ENCODE peak calls at places on chromosomes 4 and X, in nine cellular contexts. One of them, this sample, is unnamed. For H3K36me3 and H3K27me3, the result is how much of the 10 kb centered on the place peaks cover.

GRCh38 chrX:102651242-102651967 is at the start of gene GPRASP1:
- DNase-seq in uterus: peak
- DNase-seq in upper lobe of right lung: peak
- DNase-seq in brain microvascular endothelial cell: peak
- DNase-seq in CD8-positive, alpha-beta memory T cell: peak
- DNase-seq in left lung: peak
- DNase-seq in GM06990: no peak
- DNase-seq in NT2/D1: peak
- DNase-seq in SJCRH30: no peak
- DNase-seq in this sample: no peak

GRCh38 chrX:23779025-23779424 is 3.9 kb upstream of the SAT1 start:
- DNase-seq in uterus: no peak
- DNase-seq in upper lobe of right lung: no peak
- DNase-seq in brain microvascular endothelial cell: peak
- DNase-seq in CD8-positive, alpha-beta memory T cell: no peak
- DNase-seq in left lung: no peak
- DNase-seq in GM06990: no peak
- DNase-seq in NT2/D1: no peak
- DNase-seq in SJCRH30: no peak
- DNase-seq in this sample: peak

GRCh38 chr4:10606483-10607155 is 77.9 kb downstream of the CLNK start:
- DNase-seq in uterus: no peak
- DNase-seq in upper lobe of right lung: no peak
- DNase-seq in brain microvascular endothelial cell: no peak
- DNase-seq in CD8-positive, alpha-beta memory T cell: no peak
- DNase-seq in left lung: no peak
- DNase-seq in GM06990: no peak
- DNase-seq in NT2/D1: no peak
- DNase-seq in SJCRH30: no peak
- DNase-seq in this sample: no peak

GRCh38 chr4:22999419-22999818 is 306.7 kb downstream of the GBA3 start:
- DNase-seq in uterus: no peak
- DNase-seq in upper lobe of right lung: no peak
- DNase-seq in brain microvascular endothelial cell: no peak
- DNase-seq in CD8-positive, alpha-beta memory T cell: no peak
- DNase-seq in left lung: no peak
- DNase-seq in GM06990: no peak
- DNase-seq in NT2/D1: no peak
- DNase-seq in SJCRH30: no peak
- DNase-seq in this sample: no peak

GRCh38 chrX:22541926-22542325 is 269.2 kb downstream of the CBLL2 start:
- DNase-seq in uterus: no peak
- DNase-seq in upper lobe of right lung: no peak
- DNase-seq in brain microvascular endothelial cell: no peak
- DNase-seq in CD8-positive, alpha-beta memory T cell: no peak
- DNase-seq in left lung: no peak
- DNase-seq in GM06990: no peak
- DNase-seq in NT2/D1: no peak
- DNase-seq in SJCRH30: no peak
- DNase-seq in this sample: no peak

GRCh38 chr4:21819086-21819485 is 129.5 kb downstream of the KCNIP4 start:
- DNase-seq in uterus: no peak
- DNase-seq in upper lobe of right lung: no peak
- DNase-seq in brain microvascular endothelial cell: no peak
- DNase-seq in CD8-positive, alpha-beta memory T cell: no peak
- DNase-seq in left lung: no peak
- DNase-seq in GM06990: no peak
- DNase-seq in NT2/D1: no peak
- DNase-seq in SJCRH30: no peak
- DNase-seq in this sample: no peak

GRCh38 chr4:6568689-6569332 is 6.2 kb upstream of the MAN2B2 start:
- DNase-seq in uterus: no peak
- DNase-seq in upper lobe of right lung: no peak
- DNase-seq in brain microvascular endothelial cell: peak
- DNase-seq in CD8-positive, alpha-beta memory T cell: no peak
- DNase-seq in left lung: no peak
- DNase-seq in GM06990: no peak
- DNase-seq in NT2/D1: no peak
- DNase-seq in SJCRH30: no peak
- DNase-seq in this sample: no peak

GRCh38 chr4:83358410-83358809 is 23.8 kb upstream of the HPSE start:
- DNase-seq in uterus: no peak
- DNase-seq in upper lobe of right lung: no peak
- DNase-seq in brain microvascular endothelial cell: peak
- DNase-seq in CD8-positive, alpha-beta memory T cell: no peak
- DNase-seq in left lung: no peak
- DNase-seq in GM06990: no peak
- DNase-seq in NT2/D1: no peak
- DNase-seq in SJCRH30: peak
- DNase-seq in this sample: peak

GRCh38 chrX:1264556-1264955 is 4.1 kb upstream of the CSF2RA start:
- DNase-seq in uterus: no peak
- DNase-seq in upper lobe of right lung: no peak
- DNase-seq in brain microvascular endothelial cell: no peak
- DNase-seq in CD8-positive, alpha-beta memory T cell: no peak
- DNase-seq in left lung: no peak
- DNase-seq in GM06990: no peak
- DNase-seq in NT2/D1: no peak
- DNase-seq in SJCRH30: no peak
- DNase-seq in this sample: no peak

GRCh38 chr4:165779950-165780670 is 92.9 kb upstream of the TLL1 start:
- DNase-seq in uterus: no peak
- DNase-seq in upper lobe of right lung: no peak
- DNase-seq in brain microvascular endothelial cell: no peak
- DNase-seq in CD8-positive, alpha-beta memory T cell: no peak
- DNase-seq in left lung: no peak
- DNase-seq in GM06990: no peak
- DNase-seq in NT2/D1: no peak
- DNase-seq in SJCRH30: no peak
- DNase-seq in this sample: no peak

GRCh38 chrX:72306085-72306801 is 529 bp upstream of the CITED1 start:
- DNase-seq in uterus: no peak
- DNase-seq in upper lobe of right lung: no peak
- DNase-seq in brain microvascular endothelial cell: no peak
- DNase-seq in CD8-positive, alpha-beta memory T cell: no peak
- DNase-seq in left lung: no peak
- DNase-seq in GM06990: no peak
- DNase-seq in NT2/D1: no peak
- DNase-seq in SJCRH30: peak
- DNase-seq in this sample: no peak

GRCh38 chrX:131987252-131987651 is 35.9 kb upstream of the STK26 start:
- DNase-seq in uterus: no peak
- DNase-seq in upper lobe of right lung: no peak
- DNase-seq in brain microvascular endothelial cell: no peak
- DNase-seq in CD8-positive, alpha-beta memory T cell: peak
- DNase-seq in left lung: no peak
- DNase-seq in GM06990: peak
- DNase-seq in NT2/D1: no peak
- DNase-seq in SJCRH30: no peak
- DNase-seq in this sample: no peak

GRCh38 chr4:159349332-159349731 is 246.5 kb downstream of the RAPGEF2 start:
- DNase-seq in uterus: no peak
- DNase-seq in upper lobe of right lung: no peak
- DNase-seq in brain microvascular endothelial cell: no peak
- DNase-seq in CD8-positive, alpha-beta memory T cell: no peak
- DNase-seq in left lung: no peak
- DNase-seq in GM06990: no peak
- DNase-seq in NT2/D1: no peak
- DNase-seq in SJCRH30: no peak
- DNase-seq in this sample: no peak

GRCh38 chr4:159355456-159355855 is 252.6 kb downstream of the RAPGEF2 start:
- DNase-seq in uterus: no peak
- DNase-seq in upper lobe of right lung: no peak
- DNase-seq in brain microvascular endothelial cell: no peak
- DNase-seq in CD8-positive, alpha-beta memory T cell: no peak
- DNase-seq in left lung: no peak
- DNase-seq in GM06990: no peak
- DNase-seq in NT2/D1: no peak
- DNase-seq in SJCRH30: no peak
- DNase-seq in this sample: no peak

GRCh38 chr4:159357350-159357749 is 254.5 kb downstream of the RAPGEF2 start:
- DNase-seq in uterus: no peak
- DNase-seq in upper lobe of right lung: no peak
- DNase-seq in brain microvascular endothelial cell: no peak
- DNase-seq in CD8-positive, alpha-beta memory T cell: no peak
- DNase-seq in left lung: no peak
- DNase-seq in GM06990: no peak
- DNase-seq in NT2/D1: no peak
- DNase-seq in SJCRH30: no peak
- DNase-seq in this sample: no peak

GRCh38 chr4:159352609-159353008 is 249.7 kb downstream of the RAPGEF2 start:
- DNase-seq in uterus: no peak
- DNase-seq in upper lobe of right lung: no peak
- DNase-seq in brain microvascular endothelial cell: no peak
- DNase-seq in CD8-positive, alpha-beta memory T cell: no peak
- DNase-seq in left lung: no peak
- DNase-seq in GM06990: no peak
- DNase-seq in NT2/D1: no peak
- DNase-seq in SJCRH30: no peak
- DNase-seq in this sample: no peak

DNA sequence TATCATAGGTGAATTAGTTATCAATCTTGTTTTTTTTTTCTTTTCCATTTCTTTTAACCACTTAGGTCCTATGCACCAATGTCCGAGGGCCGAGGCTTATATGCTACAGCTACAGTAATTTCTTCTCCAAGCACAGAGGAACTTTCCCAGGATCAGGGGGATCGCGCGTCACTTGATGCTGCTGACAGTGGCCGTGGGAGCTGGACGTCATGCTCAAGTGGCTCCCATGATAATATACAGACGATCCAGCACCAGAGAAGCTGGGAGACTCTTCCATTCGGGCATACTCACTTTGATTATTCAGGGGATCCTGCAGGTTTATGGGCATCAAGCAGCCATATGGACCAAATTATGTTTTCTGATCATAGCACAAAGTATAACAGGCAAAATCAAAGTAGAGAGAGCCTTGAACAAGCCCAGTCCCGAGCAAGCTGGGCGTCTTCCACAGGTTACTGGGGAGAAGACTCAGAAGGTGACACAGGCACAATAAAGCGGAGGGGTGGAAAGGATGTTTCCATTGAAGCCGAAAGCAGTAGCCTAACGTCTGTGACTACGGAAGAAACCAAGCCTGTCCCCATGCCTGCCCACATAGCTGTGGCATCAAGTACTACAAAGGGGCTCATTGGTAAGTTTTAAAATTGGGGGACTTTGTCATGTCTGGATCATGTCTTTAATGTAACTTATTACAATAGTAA is 250.7 kb downstream of the RAPGEF2 start:
- DNase-seq in uterus: no peak
- DNase-seq in upper lobe of right lung: no peak
- DNase-seq in brain microvascular endothelial cell: no peak
- DNase-seq in CD8-positive, alpha-beta memory T cell: no peak
- DNase-seq in left lung: no peak
- DNase-seq in GM06990: no peak
- DNase-seq in NT2/D1: no peak
- DNase-seq in SJCRH30: no peak
- DNase-seq in this sample: no peak
- H3K36me3 ChIP-seq in uterus: under half
- H3K36me3 ChIP-seq in upper lobe of right lung: half or more
- H3K36me3 ChIP-seq in brain microvascular endothelial cell: under half
- H3K36me3 ChIP-seq in CD8-positive, alpha-beta memory T cell: under half
- H3K36me3 ChIP-seq in left lung: half or more
- H3K36me3 ChIP-seq in GM06990: under half
- H3K36me3 ChIP-seq in NT2/D1: under half
- H3K36me3 ChIP-seq in SJCRH30: under half
- H3K36me3 ChIP-seq in this sample: under half

DNA sequence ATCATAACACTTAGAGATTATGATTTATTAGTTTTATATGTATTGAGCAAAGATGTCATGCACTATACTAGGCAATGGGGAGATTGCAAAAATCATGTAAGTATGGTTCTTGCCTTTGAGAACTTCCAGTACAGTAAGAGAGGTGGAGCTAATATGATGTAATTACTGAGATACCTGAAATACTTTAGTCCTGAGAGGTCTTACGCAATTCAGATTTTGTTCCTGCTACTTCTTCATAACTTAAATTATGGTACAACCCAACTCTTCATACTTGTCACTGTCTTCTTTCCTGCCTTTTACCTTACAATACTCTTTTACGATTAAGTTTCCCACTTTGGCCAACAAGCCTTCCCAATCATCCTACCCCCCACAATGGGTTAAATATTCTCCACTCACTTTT is 564.2 kb upstream of the PITX2 start:
- DNase-seq in uterus: no peak
- DNase-seq in upper lobe of right lung: no peak
- DNase-seq in brain microvascular endothelial cell: no peak
- DNase-seq in CD8-positive, alpha-beta memory T cell: no peak
- DNase-seq in left lung: no peak
- DNase-seq in GM06990: no peak
- DNase-seq in NT2/D1: no peak
- DNase-seq in SJCRH30: no peak
- DNase-seq in this sample: no peak
- H3K27me3 ChIP-seq in uterus: under half
- H3K27me3 ChIP-seq in upper lobe of right lung: under half
- H3K27me3 ChIP-seq in brain microvascular endothelial cell: under half
- H3K27me3 ChIP-seq in CD8-positive, alpha-beta memory T cell: under half
- H3K27me3 ChIP-seq in left lung: under half
- H3K27me3 ChIP-seq in GM06990: under half
- H3K27me3 ChIP-seq in NT2/D1: under half
- H3K27me3 ChIP-seq in SJCRH30: under half
- H3K27me3 ChIP-seq in this sample: under half

DNA sequence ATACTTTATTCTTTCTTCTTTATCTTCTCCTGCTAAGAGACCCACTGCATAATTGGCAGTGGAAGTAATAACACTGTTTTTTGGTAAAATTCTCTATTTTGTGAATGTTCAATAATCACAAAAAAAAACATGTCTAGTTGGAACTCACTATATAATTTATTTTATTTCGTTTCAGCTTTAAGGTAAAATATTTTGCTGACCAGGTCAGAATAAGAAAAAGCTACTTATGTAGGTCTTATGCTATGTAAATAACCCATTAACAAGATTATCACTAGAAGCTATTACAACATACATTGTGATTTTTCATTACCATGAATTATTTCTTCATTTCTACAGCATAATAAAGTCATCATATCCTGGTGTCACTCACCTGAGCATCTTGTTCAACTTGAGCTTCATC is 19.3 kb downstream of the ANXA5 start:
- DNase-seq in uterus: no peak
- DNase-seq in upper lobe of right lung: no peak
- DNase-seq in brain microvascular endothelial cell: no peak
- DNase-seq in CD8-positive, alpha-beta memory T cell: no peak
- DNase-seq in left lung: no peak
- DNase-seq in GM06990: no peak
- DNase-seq in NT2/D1: no peak
- DNase-seq in SJCRH30: no peak
- DNase-seq in this sample: no peak
- H3K36me3 ChIP-seq in uterus: under half
- H3K36me3 ChIP-seq in upper lobe of right lung: half or more
- H3K36me3 ChIP-seq in brain microvascular endothelial cell: half or more
- H3K36me3 ChIP-seq in CD8-positive, alpha-beta memory T cell: under half
- H3K36me3 ChIP-seq in left lung: half or more
- H3K36me3 ChIP-seq in GM06990: under half
- H3K36me3 ChIP-seq in NT2/D1: half or more
- H3K36me3 ChIP-seq in SJCRH30: half or more
- H3K36me3 ChIP-seq in this sample: under half

DNA sequence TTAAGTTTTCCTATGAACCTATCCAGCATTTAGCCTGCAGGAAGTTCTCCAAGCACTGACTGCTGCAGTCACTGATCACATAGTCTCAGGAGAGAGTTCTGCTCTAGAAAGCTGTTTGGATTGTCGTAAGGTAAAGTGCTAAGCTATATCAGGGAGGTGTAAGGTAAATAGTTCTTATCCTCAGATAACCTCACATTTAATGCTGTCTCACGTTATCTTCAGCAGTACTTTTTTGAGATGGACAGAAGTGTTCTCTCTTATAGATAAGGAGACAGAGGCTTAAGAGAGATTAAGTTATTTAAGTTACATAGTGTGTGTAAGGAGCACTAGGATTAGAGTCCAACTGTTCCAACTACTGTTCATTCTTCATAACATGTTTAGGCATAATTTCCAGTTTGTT is 77.9 kb downstream of the STIM2 start:
- DNase-seq in uterus: no peak
- DNase-seq in upper lobe of right lung: no peak
- DNase-seq in brain microvascular endothelial cell: no peak
- DNase-seq in CD8-positive, alpha-beta memory T cell: no peak
- DNase-seq in left lung: no peak
- DNase-seq in GM06990: no peak
- DNase-seq in NT2/D1: no peak
- DNase-seq in SJCRH30: no peak
- DNase-seq in this sample: no peak
- H3K27me3 ChIP-seq in uterus: under half
- H3K27me3 ChIP-seq in upper lobe of right lung: under half
- H3K27me3 ChIP-seq in brain microvascular endothelial cell: under half
- H3K27me3 ChIP-seq in CD8-positive, alpha-beta memory T cell: under half
- H3K27me3 ChIP-seq in left lung: under half
- H3K27me3 ChIP-seq in GM06990: under half
- H3K27me3 ChIP-seq in NT2/D1: under half
- H3K27me3 ChIP-seq in SJCRH30: under half
- H3K27me3 ChIP-seq in this sample: under half